ENCODE peak calls at places on chromosome 3, in eight cellular contexts. O, R, F, J, S, Y, L and D are unnamed samples.
A peak's percentile ranks its signal among the peaks of the same experiment; 100 is the strongest.

GRCh38 chr3:60743631-60744164 is 507.6 kb downstream of the FHIT start:
- DNase-seq in R (no peak), J (peak; percentile 81), Y (peak; percentile 67), F (no peak), S (no peak), O (no peak), L (peak; percentile 58), D (peak; percentile 73)

GRCh38 chr3:58341376-58341775 is 8.7 kb downstream of the PXK start:
- DNase-seq in R (no peak), Y (no peak), J (no peak), F (no peak), O (no peak), S (no peak), L (no peak), D (no peak)

GRCh38 chr3:122510878-122511481 is 3.8 kb downstream of the KPNA1 start:
- DNase-seq in O (no peak), L (no peak), R (no peak), F (no peak), J (no peak), S (no peak), Y (no peak), D (no peak)

GRCh38 chr3:42497009-42497731 is 5.3 kb upstream of the VIPR1 start:
- DNase-seq in S (no peak), J (peak; percentile 98), R (no peak), O (no peak), L (peak; percentile 75), F (no peak), Y (peak; percentile 65), D (peak; percentile 58)

GRCh38 chr3:183265157-183265642 is 12.1 kb downstream of the B3GNT5 start:
- DNase-seq in F (no peak), R (no peak), L (peak; percentile 75), O (peak; percentile 63), S (no peak), Y (no peak), J (peak; percentile 81), D (no peak)

GRCh38 chr3:117788086-117788485 is 1078.5 kb downstream of the TUSC7 start:
- DNase-seq in O (no peak), R (no peak), F (peak; percentile 7), J (peak; percentile 30), Y (peak; percentile 85), L (peak; percentile 90), S (no peak), D (peak; percentile 3)

GRCh38 chr3:126315916-126316514 is 41.2 kb downstream of the KLF15 start:
- DNase-seq in Y (no peak), R (no peak), J (no peak), L (no peak), S (no peak), F (no peak), O (no peak), D (no peak)

GRCh38 chr3:131711114-131711786 is 208.5 kb upstream of the MRPL3 start:
- DNase-seq in F (no peak), J (peak; percentile 47), R (no peak), S (no peak), O (no peak), Y (no peak), L (no peak), D (no peak)

GRCh38 chr3:3636815-3637214 is 162.4 kb upstream of the LRRN1 start:
- DNase-seq in L (no peak), O (no peak), R (no peak), F (no peak), J (peak; percentile 63), S (no peak), Y (no peak), D (no peak)

GRCh38 chr3:186785517-186786018 is 2.2 kb downstream of the EIF4A2 start:
- DNase-seq in L (no peak), R (no peak), S (no peak), O (no peak), J (no peak), F (no peak), Y (no peak), D (no peak)

GRCh38 chr3:124372784-124373183 is 357.5 kb upstream of the UMPS start:
- DNase-seq in J (peak; percentile 81), S (no peak), R (no peak), Y (no peak), L (no peak), O (no peak), F (no peak), D (no peak)

GRCh38 chr3:46213201-46213600 is 5.1 kb upstream of the CCR1 start:
- DNase-seq in S (peak; percentile 61), L (no peak), O (no peak), Y (no peak), J (no peak), R (no peak), F (no peak), D (no peak)

GRCh38 chr3:155651489-155652223 is 93.2 kb downstream of the PLCH1 start:
- DNase-seq in Y (no peak), F (no peak), J (no peak), S (no peak), L (no peak), R (no peak), O (no peak), D (no peak)

GRCh38 chr3:150255416-150255815 is 152.7 kb upstream of the TSC22D2 start:
- DNase-seq in L (no peak), R (no peak), Y (no peak), F (no peak), J (no peak), S (no peak), O (no peak), D (no peak)

GRCh38 chr3:18036486-18036885 is 294.1 kb upstream of the TBC1D5 start:
- DNase-seq in J (no peak), F (no peak), Y (no peak), O (no peak), L (no peak), R (no peak), S (no peak), D (no peak)

GRCh38 chr3:12948371-12948770 is 107.0 kb upstream of the RPL32 start:
- DNase-seq in Y (no peak), S (no peak), O (no peak), R (no peak), J (no peak), F (no peak), L (peak; percentile 36), D (no peak)

GRCh38 chr3:171384101-171384891 is 75.9 kb downstream of the TNIK start:
- DNase-seq in O (no peak), R (no peak), L (no peak), S (no peak), J (peak; percentile 73), Y (no peak), F (no peak), D (no peak)

GRCh38 chr3:116951610-116952009 is 242.0 kb downstream of the TUSC7 start:
- DNase-seq in R (no peak), O (no peak), Y (no peak), L (no peak), S (no peak), F (no peak), J (no peak), D (no peak)